ENCODE peak calls at places on chromosomes 12 and 14, in nine cellular contexts. B is bronchial epithelial cell, D is WTC11, S is A549, Z is neural crest cell, F is HFFc6, H is progenitor cell of endocrine pancreas, Q is uterus, O is IMR-90. T is an unnamed sample.

GRCh38 chr14:29601559-29602109 is 326.0 kb downstream of the PRKD1 start:
- DNase-seq in H (no peak), B (peak), O (peak), D (no peak), F (no peak), S (no peak), Q (no peak), Z (no peak), T (peak)

GRCh38 chr12:51631591-51631990 is 40.6 kb downstream of the SCN8A start:
- DNase-seq in F (peak), O (peak), Q (no peak), H (no peak), D (no peak), B (peak), Z (no peak), S (peak), T (peak)

GRCh38 chr14:102205560-102205959 is 65.9 kb downstream of the WDR20 start:
- DNase-seq in S (no peak), H (no peak), O (no peak), D (no peak), F (no peak), Z (no peak), B (no peak), Q (no peak), T (no peak)

GRCh38 chr12:12572659-12573058 is 10.0 kb upstream of the DUSP16 start:
- DNase-seq in O (no peak), D (no peak), F (no peak), Q (no peak), S (no peak), Z (no peak), H (no peak), B (no peak), T (no peak)

GRCh38 chr12:67541625-67541991 is 106.9 kb upstream of the DYRK2 start:
- DNase-seq in Q (no peak), H (no peak), S (no peak), O (no peak), F (no peak), Z (no peak), B (peak), D (no peak), T (no peak)

GRCh38 chr14:58941666-58942065 is 246.8 kb upstream of the DAAM1 start:
- DNase-seq in O (peak), Z (no peak), S (no peak), D (no peak), Q (no peak), F (peak), H (no peak), B (no peak), T (peak)

GRCh38 chr12:49054096-49054495 is 6.5 kb downstream of the KMT2D start:
- DNase-seq in H (no peak), Z (no peak), B (no peak), D (no peak), Q (no peak), S (no peak), O (no peak), F (no peak), T (no peak)

GRCh38 chr14:57692671-57693070 is 173.2 kb downstream of the SLC35F4 start:
- DNase-seq in Z (no peak), D (no peak), Q (no peak), F (peak), H (no peak), S (peak), O (peak), B (peak), T (peak)

GRCh38 chr14:77337880-77338279 is 17.0 kb downstream of the GSTZ1 start:
- DNase-seq in O (no peak), F (no peak), B (no peak), H (no peak), Q (no peak), D (no peak), Z (no peak), S (no peak), T (no peak)

GRCh38 chr12:2396448-2396871 is 343.7 kb downstream of the CACNA1C start:
- DNase-seq in Q (peak), F (peak), Z (no peak), D (no peak), O (peak), S (no peak), H (no peak), B (no peak), T (peak)

GRCh38 chr12:5794156-5794555 is 150.9 kb downstream of the ANO2 start:
- DNase-seq in B (no peak), H (no peak), Z (no peak), Q (no peak), F (no peak), S (no peak), O (no peak), D (no peak), T (no peak)

GRCh38 chr12:3186546-3187237 is 109.5 kb downstream of the TSPAN9 start:
- DNase-seq in S (no peak), H (no peak), D (no peak), O (peak), B (no peak), Q (no peak), Z (no peak), F (no peak), T (no peak)

GRCh38 chr14:72404998-72405397 is 472.8 kb downstream of the RGS6 start:
- DNase-seq in S (no peak), F (no peak), O (no peak), Z (no peak), B (no peak), D (no peak), Q (no peak), H (no peak), T (no peak)

GRCh38 chr12:64147011-64147671 is 75.0 kb downstream of the KICS2 start:
- DNase-seq in D (no peak), Q (no peak), Z (no peak), H (no peak), S (no peak), F (no peak), O (no peak), B (no peak), T (no peak)

GRCh38 chr14:101843665-101844064 is 82.2 kb downstream of the PPP2R5C start:
- DNase-seq in F (no peak), Z (no peak), H (no peak), S (peak), B (no peak), D (no peak), Q (no peak), O (no peak), T (no peak)

DNA sequence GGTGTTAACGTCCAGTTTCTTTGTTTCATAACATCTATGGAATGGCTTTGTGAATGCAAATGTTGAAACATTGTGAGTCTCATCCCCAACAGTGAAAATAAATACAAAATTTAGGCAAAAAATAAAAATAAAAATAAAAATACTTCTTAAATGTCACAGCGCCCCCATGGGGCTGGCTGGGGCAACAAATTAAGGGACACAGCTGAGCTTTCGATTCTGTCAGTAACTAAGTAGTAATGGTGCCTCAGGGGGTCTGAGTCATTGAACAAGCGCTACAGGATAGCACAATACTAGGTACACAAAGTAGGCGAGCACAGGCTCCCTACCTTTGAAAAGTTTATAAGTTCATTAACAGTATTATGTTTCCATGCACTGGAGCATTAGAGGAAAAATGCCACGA is 667.3 kb downstream of the DIO2 start:
- DNase-seq in S (peak), O (peak), F (peak), B (peak), Q (no peak), D (peak), Z (no peak), H (no peak), T (peak)
- TF ChIP-seq CTCF in S (peak), O (peak), F (peak), B (peak), Q (no peak), D (peak), Z (peak), H (peak), T (peak)

GRCh38 chr14:56150018-56150417 is 31.8 kb downstream of the PELI2 start:
- DNase-seq in H (no peak), D (no peak), Z (no peak), O (no peak), B (no peak), Q (no peak), F (no peak), S (no peak), T (no peak)

GRCh38 chr14:56153271-56153670 is 35.1 kb downstream of the PELI2 start:
- DNase-seq in S (no peak), B (no peak), F (no peak), Z (no peak), D (no peak), Q (no peak), H (no peak), O (peak), T (no peak)

GRCh38 chr14:56147980-56148901 is 30.0 kb downstream of the PELI2 start:
- DNase-seq in D (no peak), H (no peak), O (no peak), F (no peak), Q (no peak), B (no peak), S (no peak), Z (no peak), T (no peak)

GRCh38 chr14:56152221-56152620 is 34.0 kb downstream of the PELI2 start:
- DNase-seq in F (no peak), O (no peak), D (no peak), H (no peak), S (no peak), Q (no peak), Z (no peak), B (no peak), T (no peak)

GRCh38 chr14:56150645-56151345 is 32.6 kb downstream of the PELI2 start:
- DNase-seq in Q (no peak), H (no peak), F (no peak), B (no peak), D (no peak), O (no peak), S (peak), Z (no peak), T (no peak)
- TF ChIP-seq CTCF in Q (no peak), H (no peak), F (no peak), B (no peak), D (no peak), O (no peak), S (no peak), Z (no peak), T (no peak)

GRCh38 chr12:54184024-54184805 is 4.6 kb downstream of the SMUG1 start:
- DNase-seq in S (no peak), H (no peak), D (no peak), Q (no peak), O (no peak), B (no peak), Z (no peak), F (no peak), T (no peak)

GRCh38 chr12:54187075-54187474 is 1.7 kb downstream of the SMUG1 start:
- DNase-seq in Q (no peak), F (no peak), Z (no peak), B (no peak), S (no peak), H (no peak), D (no peak), O (no peak), T (no peak)

GRCh38 chr12:54182086-54182485 is 6.7 kb downstream of the SMUG1 start:
- DNase-seq in Z (no peak), Q (no peak), D (no peak), S (no peak), O (no peak), H (no peak), B (no peak), F (no peak), T (no peak)

GRCh38 chr12:54185919-54186318 is 2.9 kb downstream of the SMUG1 start:
- DNase-seq in Z (no peak), B (no peak), Q (no peak), D (no peak), F (no peak), H (no peak), O (no peak), S (no peak), T (no peak)

DNA sequence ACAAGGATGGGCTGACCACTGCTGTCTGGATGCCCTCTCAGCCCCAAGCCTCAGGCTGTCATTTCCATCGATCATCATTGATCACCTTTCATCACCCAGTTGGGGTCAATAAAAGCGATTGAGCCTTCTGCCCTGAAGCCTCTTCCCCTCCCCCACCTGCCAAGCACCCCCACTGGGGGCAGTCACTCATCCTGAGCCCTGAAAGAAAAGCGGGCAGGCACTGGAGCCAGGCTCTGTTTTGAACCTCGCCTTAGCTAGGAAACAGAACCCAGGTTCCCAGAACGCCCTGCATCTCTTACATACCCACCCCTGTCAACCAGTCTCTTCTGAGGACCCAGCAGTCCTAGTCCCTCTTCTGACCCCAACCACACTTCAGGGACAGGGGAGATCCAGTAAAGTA is 5.8 kb downstream of the SMUG1 start:
- DNase-seq in S (no peak), Q (no peak), B (no peak), H (no peak), O (no peak), D (no peak), Z (no peak), F (no peak), T (no peak)
- TF ChIP-seq CTCF in S (no peak), Q (no peak), B (no peak), H (no peak), O (no peak), D (no peak), Z (no peak), F (no peak), T (no peak)

DNA sequence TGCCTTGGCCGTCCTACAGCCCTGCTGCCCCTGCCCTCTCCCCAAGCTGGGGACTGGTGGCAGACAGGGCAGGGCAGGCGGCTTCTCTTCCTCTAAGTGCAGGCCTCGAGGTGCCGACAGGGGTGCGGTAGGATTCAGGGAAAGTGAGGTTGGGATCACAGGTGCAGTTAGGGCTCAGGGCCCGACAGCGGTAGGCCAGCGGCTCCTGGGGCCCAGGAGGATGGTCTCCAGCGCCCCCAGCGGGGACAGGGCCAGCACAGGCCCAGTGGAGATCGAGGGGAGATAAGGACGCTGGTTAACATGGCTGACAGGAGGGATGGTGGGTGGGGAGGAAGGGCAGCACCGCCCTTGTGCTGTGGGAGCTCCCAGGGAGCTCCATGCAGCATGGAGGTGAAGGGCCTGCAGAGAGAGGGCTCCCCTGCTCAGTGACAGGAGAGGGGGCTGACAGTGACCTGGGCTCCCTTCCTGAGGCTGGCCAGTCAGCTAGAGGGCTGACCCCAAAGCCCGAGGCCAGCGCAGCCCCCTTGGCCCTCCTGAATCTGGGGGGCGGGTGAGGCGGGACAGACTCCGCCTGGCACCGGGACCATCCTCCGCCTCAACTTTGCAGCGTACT is 860 bp upstream of the CRIP1 start:
- DNase-seq in S (peak), D (peak), Z (peak), B (no peak), Q (no peak), H (no peak), F (no peak), O (no peak), T (no peak)
- TF ChIP-seq CTCF in S (peak), D (no peak), Z (peak), B (no peak), Q (no peak), H (peak), F (peak), O (peak), T (no peak)

GRCh38 chr14:69287096-69287991 is 27.4 kb downstream of the GALNT16 start:
- DNase-seq in H (no peak), Z (no peak), O (no peak), Q (no peak), D (no peak), B (no peak), S (peak), F (no peak), T (no peak)
- TF ChIP-seq CTCF in H (peak), Z (no peak), O (peak), Q (no peak), D (no peak), B (no peak), S (no peak), F (no peak), T (peak)

GRCh38 chr12:54135621-54136027 is 53.2 kb downstream of the SMUG1 start:
- DNase-seq in H (peak), Z (no peak), O (no peak), D (no peak), F (no peak), B (no peak), S (no peak), Q (no peak), T (no peak)

GRCh38 chr12:54134395-54134794 is 54.4 kb downstream of the SMUG1 start:
- DNase-seq in F (no peak), H (no peak), B (no peak), O (no peak), S (no peak), Z (no peak), Q (no peak), D (no peak), T (no peak)

GRCh38 chr12:54133663-54134375 is 55.0 kb downstream of the SMUG1 start:
- DNase-seq in B (no peak), H (no peak), F (no peak), S (no peak), D (no peak), Q (no peak), O (no peak), Z (no peak), T (no peak)

GRCh38 chr12:54132979-54133378 is 55.8 kb downstream of the SMUG1 start:
- DNase-seq in D (no peak), Q (no peak), Z (no peak), S (no peak), O (no peak), B (no peak), H (no peak), F (no peak), T (no peak)

GRCh38 chr12:54134850-54135249 is 53.9 kb downstream of the SMUG1 start:
- DNase-seq in S (peak), D (no peak), H (no peak), O (no peak), B (no peak), Z (no peak), F (no peak), Q (no peak), T (no peak)
- TF ChIP-seq CTCF in S (no peak), D (no peak), H (peak), O (no peak), B (no peak), Z (no peak), F (no peak), Q (no peak), T (no peak)

DNA sequence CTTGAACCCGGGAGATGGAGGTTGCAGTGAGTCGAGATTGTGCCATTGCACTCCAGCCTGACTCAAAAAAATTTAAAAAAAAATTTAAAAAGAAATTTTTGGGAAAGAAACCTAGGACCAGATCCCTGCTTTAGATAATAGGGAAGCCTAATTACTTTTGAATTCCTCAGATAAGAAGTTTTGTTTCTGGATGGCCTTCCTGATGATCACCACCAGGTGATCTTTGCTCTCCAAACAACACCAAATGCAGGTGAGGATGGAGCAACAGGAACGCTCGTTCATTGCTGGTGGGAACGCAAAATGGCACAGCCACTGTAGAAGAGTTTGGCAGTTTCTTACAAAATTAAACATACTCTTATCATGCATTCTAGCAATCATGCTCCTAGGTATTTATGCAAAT is 28.5 kb upstream of the KLC1 start:
- DNase-seq in F (no peak), H (no peak), O (no peak), S (no peak), Z (no peak), B (no peak), D (no peak), Q (no peak), T (no peak)
- TF ChIP-seq CTCF in F (peak), H (no peak), O (no peak), S (no peak), Z (no peak), B (no peak), D (no peak), Q (no peak), T (no peak)

GRCh38 chr12:121598672-121599287 is 18.0 kb upstream of the KDM2B start:
- DNase-seq in Z (no peak), S (no peak), B (no peak), H (no peak), Q (no peak), D (no peak), F (no peak), O (no peak), T (no peak)
- TF ChIP-seq CTCF in Z (no peak), S (no peak), B (no peak), H (no peak), Q (no peak), D (no peak), F (no peak), O (no peak), T (no peak)

DNA sequence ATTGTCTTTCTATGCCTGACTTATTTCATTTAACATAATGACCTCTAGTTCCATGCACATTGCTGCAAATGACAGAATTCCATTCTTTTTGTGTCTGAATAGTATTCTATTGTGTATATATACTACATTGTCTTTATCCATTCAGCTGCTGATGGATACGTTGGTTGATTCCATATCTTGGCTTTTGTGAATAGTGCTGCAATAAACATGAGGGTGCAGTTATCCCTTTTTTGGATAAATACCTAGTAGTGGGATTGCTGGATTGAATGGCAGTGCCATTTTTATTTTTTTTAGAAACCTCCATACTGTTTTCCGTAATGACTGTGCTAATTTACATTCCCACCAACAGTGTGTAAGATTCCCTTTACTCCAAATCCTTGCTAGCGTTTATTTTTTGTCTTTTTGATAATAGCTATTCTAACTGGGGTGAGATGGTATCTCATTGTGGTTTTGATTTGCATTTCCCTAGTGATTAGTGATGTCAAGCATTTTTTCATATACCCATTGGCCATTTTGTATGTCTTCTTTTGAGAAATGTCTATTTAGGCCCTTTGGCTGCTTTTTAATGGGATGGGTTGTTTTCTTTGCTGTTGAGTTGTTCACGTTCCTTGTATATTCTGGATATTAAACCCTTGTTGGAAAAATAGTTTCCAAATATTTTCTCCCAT is 2.3 kb downstream of the OAS2 start:
- DNase-seq in B (no peak), D (no peak), S (no peak), H (no peak), O (no peak), Q (no peak), F (no peak), Z (no peak), T (no peak)
- TF ChIP-seq CTCF in B (no peak), D (no peak), S (no peak), H (no peak), O (no peak), Q (no peak), F (no peak), Z (no peak), T (no peak)